ENCODE peak calls at places on chromosomes 7 and 10, in nine cellular contexts. E is colonic mucosa; X is effector memory CD4-positive, alpha-beta T cell; N is right cardiac atrium; D is aorta; C is neuronal stem cell; Q is spleen; H is uterus; Z is cardiac fibroblast. B is an unnamed sample.

GRCh38 chr7:44215531-44215930 is 14.8 kb downstream of the YKT6 start:
- DNase-seq in D (no peak), C (no peak), H (no peak), E (no peak), Q (peak), N (peak), X (no peak), Z (no peak), B (no peak)

GRCh38 chr7:76509931-76510877 is at the start of gene UPK3B:
- DNase-seq in N (no peak), Q (peak), H (no peak), C (no peak), Z (no peak), E (no peak), D (no peak), X (no peak), B (no peak)

GRCh38 chr7:13050703-13051102 is 363.3 kb downstream of the ARL4A start:
- DNase-seq in H (no peak), Q (no peak), D (no peak), X (no peak), Z (peak), N (no peak), E (no peak), C (no peak), B (no peak)

GRCh38 chr10:33459597-33459996 is 125.1 kb upstream of the NRP1 start:
- DNase-seq in D (no peak), N (no peak), H (no peak), Z (peak), E (no peak), C (no peak), X (no peak), Q (no peak), B (no peak)

GRCh38 chr10:70078937-70079336 is 26.3 kb downstream of the MACROH2A2 start:
- DNase-seq in Z (no peak), C (no peak), E (no peak), H (no peak), X (no peak), N (no peak), D (no peak), Q (no peak), B (no peak)

GRCh38 chr7:96612034-96612433 is 97.6 kb downstream of the SEM1 start:
- DNase-seq in N (no peak), C (no peak), H (no peak), Z (no peak), X (no peak), E (no peak), D (no peak), Q (no peak), B (no peak)

GRCh38 chr7:142896741-142897379 is 11.3 kb upstream of the TRPV6 start:
- DNase-seq in E (no peak), D (no peak), N (no peak), H (no peak), Q (no peak), Z (no peak), C (no peak), X (no peak), B (peak)

GRCh38 chr7:75872073-75872782 is 6.6 kb upstream of the RHBDD2 start:
- DNase-seq in D (no peak), N (no peak), Z (peak), X (no peak), Q (no peak), C (no peak), E (no peak), H (no peak), B (peak)

GRCh38 chr7:78055160-78055559 is 256.6 kb downstream of the PHTF2 start:
- DNase-seq in Q (no peak), E (no peak), H (no peak), C (no peak), N (no peak), X (no peak), D (no peak), Z (no peak), B (no peak)

GRCh38 chr10:71131096-71131495 is 81.3 kb upstream of the UNC5B start:
- DNase-seq in Z (no peak), C (no peak), E (no peak), D (no peak), N (no peak), X (no peak), H (no peak), Q (no peak), B (peak)

GRCh38 chr10:32437334-32437733 is 8.6 kb upstream of the CCDC7 start:
- DNase-seq in D (no peak), X (no peak), C (no peak), H (no peak), E (no peak), Z (peak), N (no peak), Q (no peak), B (no peak)

GRCh38 chr7:135716677-135717238 is 11.2 kb downstream of the SLC13A4 start:
- DNase-seq in H (no peak), E (no peak), X (no peak), D (no peak), Q (no peak), C (no peak), N (no peak), Z (peak), B (no peak)

GRCh38 chr10:13414855-13415254 is 66.8 kb upstream of the SEPHS1 start:
- DNase-seq in C (no peak), N (no peak), X (no peak), E (peak), Z (peak), H (no peak), D (no peak), Q (no peak), B (no peak)

GRCh38 chr7:38905026-38905759 is 3.8 kb downstream of the VPS41 start:
- DNase-seq in Q (no peak), E (no peak), D (no peak), H (no peak), C (no peak), Z (no peak), N (no peak), X (no peak), B (no peak)

GRCh38 chr7:114789161-114789560 is 132.7 kb upstream of the MDFIC start:
- DNase-seq in E (no peak), Z (peak), D (no peak), Q (no peak), N (no peak), X (no peak), H (no peak), C (no peak), B (no peak)

DNA sequence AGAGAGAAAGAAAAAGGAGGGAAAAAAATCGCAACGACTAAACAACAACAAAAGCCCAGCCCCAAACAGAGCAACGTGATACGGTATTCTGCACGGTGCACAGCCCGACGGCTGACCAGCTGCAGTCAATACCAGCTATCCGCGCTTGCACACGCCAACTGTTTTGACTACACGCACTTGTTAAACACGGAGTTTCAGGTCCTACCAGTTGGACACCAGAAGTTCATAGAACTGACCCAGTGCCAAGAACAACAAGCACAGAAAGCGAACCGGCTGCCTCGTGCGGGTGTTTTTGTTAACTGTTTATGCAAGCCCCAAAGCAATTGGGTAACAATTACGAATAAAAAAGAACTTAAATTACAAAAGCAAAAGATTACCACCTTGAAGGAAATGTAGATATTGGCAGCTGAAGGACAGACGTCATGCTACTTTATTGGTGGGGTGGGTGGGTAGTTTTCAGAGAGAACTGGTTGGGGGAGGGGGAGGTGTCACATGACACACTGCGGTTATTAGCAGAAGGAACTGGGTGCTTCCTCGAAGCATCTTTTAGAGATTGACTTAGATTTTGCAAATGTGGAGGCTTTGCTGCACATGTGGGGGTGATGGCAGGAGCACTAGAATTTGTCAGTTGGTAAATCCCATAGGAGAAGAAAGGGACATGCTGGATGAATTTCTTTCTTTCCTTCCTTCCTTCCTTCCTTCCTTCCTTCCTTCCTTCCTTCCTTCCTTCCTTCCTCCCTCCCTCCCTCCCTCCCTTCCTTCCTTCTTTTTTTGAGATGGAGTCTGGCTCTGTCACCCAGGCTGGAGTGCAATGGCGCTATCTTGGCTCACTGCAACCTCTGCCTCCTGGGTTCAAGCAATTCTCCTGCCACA is 110.6 kb upstream of the EFCAB10 start:
- DNase-seq in Z (peak), X (peak), Q (peak), E (peak), N (peak), D (peak), H (peak), C (no peak), B (peak)
- H3K4me3 ChIP-seq in Z (peak), X (peak), Q (peak), E (peak), N (peak), D (peak), H (peak), C (no peak), B (peak)

GRCh38 chr7:153190986-153191385 is 431.4 kb downstream of the ACTR3B start:
- DNase-seq in Q (no peak), X (no peak), H (no peak), Z (no peak), E (no peak), N (no peak), D (no peak), C (no peak), B (no peak)

GRCh38 chr7:153188630-153189029 is 429.1 kb downstream of the ACTR3B start:
- DNase-seq in C (no peak), Q (no peak), X (no peak), H (no peak), Z (no peak), N (no peak), E (no peak), D (no peak), B (no peak)

GRCh38 chr7:153190452-153190851 is 430.9 kb downstream of the ACTR3B start:
- DNase-seq in C (peak), H (no peak), Z (peak), X (no peak), Q (no peak), N (no peak), E (no peak), D (no peak), B (no peak)

GRCh38 chr7:153188161-153188560 is 428.6 kb downstream of the ACTR3B start:
- DNase-seq in D (no peak), H (no peak), Z (no peak), Q (no peak), C (no peak), N (no peak), E (no peak), X (no peak), B (no peak)

DNA sequence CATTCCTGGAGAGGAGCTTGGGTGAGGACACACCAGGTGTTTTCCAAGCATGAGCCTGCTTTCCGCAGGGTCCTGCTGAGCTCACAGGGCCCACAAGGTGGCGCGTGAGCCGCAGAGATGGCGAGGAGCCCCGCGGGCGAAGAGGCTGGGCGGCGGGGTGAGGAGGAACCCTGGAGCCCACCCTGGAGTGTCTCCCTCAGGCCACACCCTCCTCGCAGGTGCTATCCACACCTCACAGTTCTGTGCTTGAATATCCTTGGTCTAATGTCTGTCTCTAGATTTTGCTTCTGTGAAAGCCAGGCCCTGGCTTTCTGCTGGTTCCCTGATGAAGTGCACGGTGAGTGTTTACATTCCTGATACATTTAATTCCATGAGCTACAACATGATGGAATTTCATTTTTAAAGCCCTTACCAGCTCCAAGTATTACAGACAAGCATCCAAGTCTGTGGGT is 433.6 kb downstream of the ACTR3B start:
- DNase-seq in N (no peak), Z (peak), X (no peak), D (no peak), C (peak), E (no peak), Q (no peak), H (peak), B (no peak)
- H3K4me3 ChIP-seq in N (no peak), Z (no peak), X (no peak), D (no peak), C (no peak), E (no peak), Q (no peak), H (no peak), B (no peak)

GRCh38 chr10:88392222-88392621 is 190.9 kb downstream of the RNLS start:
- DNase-seq in C (no peak), N (no peak), D (no peak), E (no peak), Z (no peak), X (no peak), H (no peak), Q (no peak), B (no peak)
- H3K4me3 ChIP-seq in C (no peak), N (no peak), D (no peak), E (no peak), Z (no peak), X (no peak), H (no peak), Q (no peak), B (no peak)

GRCh38 chr10:5464521-5464920 is 34.8 kb downstream of the CALML5 start:
- DNase-seq in D (no peak), C (no peak), Q (no peak), E (peak), N (no peak), H (no peak), X (no peak), Z (no peak), B (no peak)

GRCh38 chr10:5465976-5466450 is 33.4 kb downstream of the CALML5 start:
- DNase-seq in H (no peak), N (no peak), X (no peak), C (no peak), Q (no peak), D (no peak), E (peak), Z (no peak), B (no peak)

GRCh38 chr10:5467634-5468255 is 31.6 kb downstream of the CALML5 start:
- DNase-seq in H (no peak), X (no peak), Q (no peak), D (no peak), Z (no peak), C (no peak), N (no peak), E (peak), B (no peak)

GRCh38 chr10:5468262-5469106 is 30.9 kb downstream of the CALML5 start:
- DNase-seq in C (no peak), N (no peak), Z (no peak), Q (no peak), E (peak), X (no peak), H (no peak), D (no peak), B (no peak)

GRCh38 chr10:5466451-5466996 is 32.8 kb downstream of the CALML5 start:
- DNase-seq in E (peak), H (peak), Q (no peak), C (no peak), D (no peak), Z (no peak), X (no peak), N (no peak), B (no peak)
- H3K4me3 ChIP-seq in E (no peak), H (no peak), Q (no peak), C (no peak), D (no peak), Z (no peak), X (no peak), N (no peak), B (no peak)

B was measured in adrenal gland.